ENCODE peak calls at places on chromosome 10, in four cellular contexts. U is mesendoderm, A is H9, P is H1. Z is an unnamed sample.

GRCh38 chr10:15344876-15345285 is 26.2 kb downstream of the FAM171A1 start:
- DNase-seq in P (no peak), U (no peak), A (no peak), Z (peak; percentile 85)

GRCh38 chr10:107971973-107972372 is 807.5 kb upstream of the SORCS1 start:
- DNase-seq in P (no peak), A (no peak), U (peak; percentile 11), Z (no peak)

GRCh38 chr10:27628631-27629030 is 117.0 kb downstream of the MKX start:
- DNase-seq in P (no peak), A (no peak), U (no peak), Z (no peak)

GRCh38 chr10:86299562-86299961 is 67.0 kb downstream of the GRID1 start:
- DNase-seq in U (no peak), P (no peak), A (peak; percentile 19), Z (no peak)

GRCh38 chr10:97171001-97171400 is 14.8 kb downstream of the SLIT1 start:
- DNase-seq in P (no peak), A (no peak), U (no peak), Z (no peak)

GRCh38 chr10:96974348-96974747 is 142.2 kb downstream of the LCOR start:
- DNase-seq in A (no peak), U (no peak), P (no peak), Z (peak; percentile 15)

GRCh38 chr10:75817224-75817623 is 385.8 kb downstream of the LRMDA start:
- DNase-seq in U (no peak), P (no peak), A (no peak), Z (no peak)

GRCh38 chr10:37975407-37975991 is 948 bp downstream of the ZNF25 start:
- DNase-seq in A (no peak), U (peak; percentile 9), P (no peak), Z (peak; percentile 38)

GRCh38 chr10:87844837-87845623 is 18.3 kb downstream of the KLLN start:
- DNase-seq in U (no peak), P (no peak), A (no peak), Z (peak; percentile 86)

GRCh38 chr10:72340510-72340895 is 14.2 kb downstream of the DNAJB12 start:
- DNase-seq in U (peak; percentile 82), P (peak; percentile 96), A (peak; percentile 83), Z (no peak)

GRCh38 chr10:77371848-77372247 is 265.8 kb downstream of the KCNMA1 start:
- DNase-seq in P (no peak), A (no peak), U (no peak), Z (no peak)

GRCh38 chr10:77374189-77374656 is 263.4 kb downstream of the KCNMA1 start:
- DNase-seq in P (no peak), A (no peak), U (no peak), Z (peak; percentile 68)

GRCh38 chr10:77371421-77371820 is 266.2 kb downstream of the KCNMA1 start:
- DNase-seq in P (no peak), U (no peak), A (no peak), Z (no peak)

GRCh38 chr10:77368006-77368405 is 269.6 kb downstream of the KCNMA1 start:
- DNase-seq in U (no peak), P (no peak), A (no peak), Z (no peak)

GRCh38 chr10:77372400-77372799 is 265.2 kb downstream of the KCNMA1 start:
- DNase-seq in P (no peak), U (no peak), A (no peak), Z (no peak)
- H3K56ac ChIP-seq in P (no peak overlapping the region), U (no peak overlapping the region), A (no peak overlapping the region), Z (no peak overlapping the region)

GRCh38 chr10:99442394-99442793 is 12.0 kb upstream of the GOT1 start:
- DNase-seq in A (no peak), U (no peak), P (no peak), Z (no peak)
- H3K4me2 ChIP-seq in A (no peak overlapping the region), U (no peak overlapping the region), P (no peak overlapping the region), Z (no peak overlapping the region)

DNA sequence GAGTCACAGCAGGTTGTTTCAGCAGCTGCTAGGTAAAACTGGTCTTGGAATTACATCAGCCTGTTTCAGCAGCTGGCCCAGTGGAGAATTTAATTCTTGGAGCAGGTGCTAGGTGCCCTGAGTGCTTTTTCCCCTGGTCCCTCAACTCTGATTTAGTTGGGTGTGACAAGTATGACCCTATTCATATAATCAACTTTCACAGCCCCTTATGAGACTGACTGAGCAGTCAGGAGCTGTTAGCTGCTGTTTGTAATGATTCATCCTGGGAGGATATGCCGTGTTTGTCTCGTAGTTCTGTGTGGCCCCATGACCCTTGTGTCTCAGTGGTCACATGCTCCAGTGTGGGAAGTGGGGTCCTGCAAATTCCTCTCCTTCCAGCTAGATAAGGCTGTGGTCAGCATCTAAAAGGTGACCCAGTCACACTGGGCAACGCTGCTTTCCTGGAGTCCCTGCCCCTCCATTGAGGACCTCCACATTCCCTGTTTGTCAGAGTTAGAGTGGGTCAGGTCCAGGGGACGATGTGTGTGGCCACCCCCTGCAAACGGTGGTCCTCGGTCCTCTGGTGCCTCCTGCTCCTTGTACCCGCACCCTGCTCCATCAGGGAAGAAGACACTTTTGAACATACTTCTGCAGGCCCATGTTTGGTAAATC is 28.3 kb downstream of the TBATA start:
- DNase-seq in P (no peak), U (no peak), A (no peak), Z (peak; percentile 48)
- H3K56ac ChIP-seq in P (no peak overlapping the region), U (no peak overlapping the region), A (no peak overlapping the region), Z (no peak overlapping the region)

DNA sequence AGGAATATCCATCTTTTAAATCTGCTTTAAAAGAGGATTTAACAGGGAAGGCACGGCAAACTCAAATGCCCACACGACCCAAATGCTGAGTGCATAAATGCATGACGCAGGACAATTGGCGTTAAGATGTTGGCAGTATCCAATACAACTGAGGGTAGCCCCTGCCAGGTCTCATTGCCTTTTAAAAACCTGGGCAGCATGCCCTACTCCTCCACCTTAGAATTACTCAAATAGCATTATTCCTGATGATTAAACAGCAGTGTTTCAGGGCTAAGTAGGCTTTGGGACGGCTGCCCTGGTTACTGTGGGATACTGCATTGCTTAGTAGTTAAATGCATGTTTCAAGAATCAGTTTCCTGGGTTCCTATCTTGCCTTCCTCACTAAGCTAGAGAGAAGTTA is 8.1 kb downstream of the TUBAL3 start:
- DNase-seq in P (no peak), U (no peak), A (no peak), Z (no peak)
- H3K4me2 ChIP-seq in P (no peak overlapping the region), U (no peak overlapping the region), A (no peak overlapping the region), Z (no peak overlapping the region)

GRCh38 chr10:119405505-119405807 is 137.1 kb downstream of the RGS10 start:
- DNase-seq in A (no peak), P (no peak), U (no peak), Z (no peak)
- H3K56ac ChIP-seq in A (no peak overlapping the region), P (no peak overlapping the region), U (no peak overlapping the region), Z (no peak overlapping the region)

GRCh38 chr10:104267721-104268690 is 978 bp upstream of the GSTO2 start:
- DNase-seq in P (no peak), U (no peak), A (no peak), Z (no peak)
- H3K4me2 ChIP-seq in P (peak overlapping the region; percentile 64), U (peak overlapping the region; percentile 65), A (peak overlapping the region; percentile 80), Z (peak overlapping the region; percentile 76)

GRCh38 chr10:48468866-48469511 is 135.9 kb downstream of the ARHGAP22 start:
- DNase-seq in U (no peak), A (peak; percentile 18), P (peak; percentile 39), Z (no peak)
- H3K56ac ChIP-seq in U (peak overlapping the region; percentile 73), A (no peak overlapping the region), P (no peak overlapping the region), Z (no peak overlapping the region)